ENCODE peak calls at places on chromosomes 13 and 19, in six cellular contexts. One of them, this sample, is unnamed.

GRCh38 chr19:18903146-18904056 is 7.4 kb upstream of the CERS1 start:
- DNase-seq in pancreas: peak
- DNase-seq in NCI-H1436: no peak
- DNase-seq in CD4-positive, alpha-beta T cell: no peak
- DNase-seq in stimulated activated CD4-positive, alpha-beta T cell treated with anti-CD3 and anti-CD28 coated beads, Interleukin-1b, Interleukin-23, amount 100 ng/mL, for 1 hour: no peak
- DNase-seq in activated CD8-positive, alpha-beta memory T cell treated with anti-CD3 and anti-CD28 coated beads, Interleukin-2, amount 50 U/mL, for 48 hours: no peak
- DNase-seq in this sample: no peak

GRCh38 chr19:33375760-33376159 is 2.3 kb downstream of the CEBPG start:
- DNase-seq in pancreas: no peak
- DNase-seq in NCI-H1436: no peak
- DNase-seq in CD4-positive, alpha-beta T cell: no peak
- DNase-seq in stimulated activated CD4-positive, alpha-beta T cell treated with anti-CD3 and anti-CD28 coated beads, Interleukin-1b, Interleukin-23, amount 100 ng/mL, for 1 hour: no peak
- DNase-seq in activated CD8-positive, alpha-beta memory T cell treated with anti-CD3 and anti-CD28 coated beads, Interleukin-2, amount 50 U/mL, for 48 hours: no peak
- DNase-seq in this sample: no peak

GRCh38 chr13:35789335-35790166 is 313.1 kb upstream of the MAB21L1 start:
- DNase-seq in pancreas: no peak
- DNase-seq in NCI-H1436: peak
- DNase-seq in CD4-positive, alpha-beta T cell: no peak
- DNase-seq in stimulated activated CD4-positive, alpha-beta T cell treated with anti-CD3 and anti-CD28 coated beads, Interleukin-1b, Interleukin-23, amount 100 ng/mL, for 1 hour: no peak
- DNase-seq in activated CD8-positive, alpha-beta memory T cell treated with anti-CD3 and anti-CD28 coated beads, Interleukin-2, amount 50 U/mL, for 48 hours: no peak
- DNase-seq in this sample: no peak

GRCh38 chr19:13794752-13795589 is at the start of gene ZSWIM4:
- DNase-seq in pancreas: peak
- DNase-seq in NCI-H1436: peak
- DNase-seq in CD4-positive, alpha-beta T cell: peak
- DNase-seq in stimulated activated CD4-positive, alpha-beta T cell treated with anti-CD3 and anti-CD28 coated beads, Interleukin-1b, Interleukin-23, amount 100 ng/mL, for 1 hour: peak
- DNase-seq in activated CD8-positive, alpha-beta memory T cell treated with anti-CD3 and anti-CD28 coated beads, Interleukin-2, amount 50 U/mL, for 48 hours: peak
- DNase-seq in this sample: peak

GRCh38 chr19:2051771-2052704 is 994 bp upstream of the MKNK2 start:
- DNase-seq in pancreas: peak
- DNase-seq in NCI-H1436: peak
- DNase-seq in CD4-positive, alpha-beta T cell: peak
- DNase-seq in stimulated activated CD4-positive, alpha-beta T cell treated with anti-CD3 and anti-CD28 coated beads, Interleukin-1b, Interleukin-23, amount 100 ng/mL, for 1 hour: no peak
- DNase-seq in activated CD8-positive, alpha-beta memory T cell treated with anti-CD3 and anti-CD28 coated beads, Interleukin-2, amount 50 U/mL, for 48 hours: peak
- DNase-seq in this sample: no peak

GRCh38 chr13:51148223-51148951 is 37.3 kb upstream of the C13orf42 start:
- DNase-seq in pancreas: peak
- DNase-seq in NCI-H1436: no peak
- DNase-seq in CD4-positive, alpha-beta T cell: no peak
- DNase-seq in stimulated activated CD4-positive, alpha-beta T cell treated with anti-CD3 and anti-CD28 coated beads, Interleukin-1b, Interleukin-23, amount 100 ng/mL, for 1 hour: no peak
- DNase-seq in activated CD8-positive, alpha-beta memory T cell treated with anti-CD3 and anti-CD28 coated beads, Interleukin-2, amount 50 U/mL, for 48 hours: no peak
- DNase-seq in this sample: peak

GRCh38 chr13:46804391-46804815 is 7.4 kb upstream of the ESD start:
- DNase-seq in pancreas: no peak
- DNase-seq in NCI-H1436: no peak
- DNase-seq in CD4-positive, alpha-beta T cell: no peak
- DNase-seq in stimulated activated CD4-positive, alpha-beta T cell treated with anti-CD3 and anti-CD28 coated beads, Interleukin-1b, Interleukin-23, amount 100 ng/mL, for 1 hour: no peak
- DNase-seq in activated CD8-positive, alpha-beta memory T cell treated with anti-CD3 and anti-CD28 coated beads, Interleukin-2, amount 50 U/mL, for 48 hours: no peak
- DNase-seq in this sample: no peak

GRCh38 chr13:42405665-42406390 is 133.9 kb downstream of the AKAP11 start:
- DNase-seq in pancreas: no peak
- DNase-seq in NCI-H1436: no peak
- DNase-seq in CD4-positive, alpha-beta T cell: no peak
- DNase-seq in stimulated activated CD4-positive, alpha-beta T cell treated with anti-CD3 and anti-CD28 coated beads, Interleukin-1b, Interleukin-23, amount 100 ng/mL, for 1 hour: no peak
- DNase-seq in activated CD8-positive, alpha-beta memory T cell treated with anti-CD3 and anti-CD28 coated beads, Interleukin-2, amount 50 U/mL, for 48 hours: no peak
- DNase-seq in this sample: no peak

GRCh38 chr19:19591133-19591825 is 27.2 kb downstream of the PBX4 start:
- DNase-seq in pancreas: no peak
- DNase-seq in NCI-H1436: no peak
- DNase-seq in CD4-positive, alpha-beta T cell: peak
- DNase-seq in stimulated activated CD4-positive, alpha-beta T cell treated with anti-CD3 and anti-CD28 coated beads, Interleukin-1b, Interleukin-23, amount 100 ng/mL, for 1 hour: no peak
- DNase-seq in activated CD8-positive, alpha-beta memory T cell treated with anti-CD3 and anti-CD28 coated beads, Interleukin-2, amount 50 U/mL, for 48 hours: peak
- DNase-seq in this sample: no peak

GRCh38 chr19:1511989-1512338 is 855 bp downstream of the ADAMTSL5 start:
- DNase-seq in pancreas: peak
- DNase-seq in NCI-H1436: no peak
- DNase-seq in CD4-positive, alpha-beta T cell: no peak
- DNase-seq in stimulated activated CD4-positive, alpha-beta T cell treated with anti-CD3 and anti-CD28 coated beads, Interleukin-1b, Interleukin-23, amount 100 ng/mL, for 1 hour: no peak
- DNase-seq in activated CD8-positive, alpha-beta memory T cell treated with anti-CD3 and anti-CD28 coated beads, Interleukin-2, amount 50 U/mL, for 48 hours: no peak
- DNase-seq in this sample: no peak

GRCh38 chr13:46614582-46614981 is 61.6 kb downstream of the LRCH1 start:
- DNase-seq in pancreas: no peak
- DNase-seq in NCI-H1436: no peak
- DNase-seq in CD4-positive, alpha-beta T cell: no peak
- DNase-seq in stimulated activated CD4-positive, alpha-beta T cell treated with anti-CD3 and anti-CD28 coated beads, Interleukin-1b, Interleukin-23, amount 100 ng/mL, for 1 hour: no peak
- DNase-seq in activated CD8-positive, alpha-beta memory T cell treated with anti-CD3 and anti-CD28 coated beads, Interleukin-2, amount 50 U/mL, for 48 hours: no peak
- DNase-seq in this sample: no peak

GRCh38 chr19:29687897-29688728 is 22.9 kb downstream of the PLEKHF1 start:
- DNase-seq in pancreas: no peak
- DNase-seq in NCI-H1436: no peak
- DNase-seq in CD4-positive, alpha-beta T cell: no peak
- DNase-seq in stimulated activated CD4-positive, alpha-beta T cell treated with anti-CD3 and anti-CD28 coated beads, Interleukin-1b, Interleukin-23, amount 100 ng/mL, for 1 hour: no peak
- DNase-seq in activated CD8-positive, alpha-beta memory T cell treated with anti-CD3 and anti-CD28 coated beads, Interleukin-2, amount 50 U/mL, for 48 hours: no peak
- DNase-seq in this sample: no peak

GRCh38 chr19:805600-806550 is 8.6 kb downstream of the PTBP1 start:
- DNase-seq in pancreas: no peak
- DNase-seq in NCI-H1436: no peak
- DNase-seq in CD4-positive, alpha-beta T cell: no peak
- DNase-seq in stimulated activated CD4-positive, alpha-beta T cell treated with anti-CD3 and anti-CD28 coated beads, Interleukin-1b, Interleukin-23, amount 100 ng/mL, for 1 hour: no peak
- DNase-seq in activated CD8-positive, alpha-beta memory T cell treated with anti-CD3 and anti-CD28 coated beads, Interleukin-2, amount 50 U/mL, for 48 hours: no peak
- DNase-seq in this sample: no peak

GRCh38 chr19:16325161-16325527 is 518 bp downstream of the KLF2 start:
- DNase-seq in pancreas: no peak
- DNase-seq in NCI-H1436: no peak
- DNase-seq in CD4-positive, alpha-beta T cell: peak
- DNase-seq in stimulated activated CD4-positive, alpha-beta T cell treated with anti-CD3 and anti-CD28 coated beads, Interleukin-1b, Interleukin-23, amount 100 ng/mL, for 1 hour: no peak
- DNase-seq in activated CD8-positive, alpha-beta memory T cell treated with anti-CD3 and anti-CD28 coated beads, Interleukin-2, amount 50 U/mL, for 48 hours: peak
- DNase-seq in this sample: peak

GRCh38 chr19:29404015-29404414 is 121.8 kb upstream of the VSTM2B start:
- DNase-seq in pancreas: no peak
- DNase-seq in NCI-H1436: peak
- DNase-seq in CD4-positive, alpha-beta T cell: no peak
- DNase-seq in stimulated activated CD4-positive, alpha-beta T cell treated with anti-CD3 and anti-CD28 coated beads, Interleukin-1b, Interleukin-23, amount 100 ng/mL, for 1 hour: no peak
- DNase-seq in activated CD8-positive, alpha-beta memory T cell treated with anti-CD3 and anti-CD28 coated beads, Interleukin-2, amount 50 U/mL, for 48 hours: no peak
- DNase-seq in this sample: no peak

GRCh38 chr19:50008532-50008931 is 16.6 kb downstream of the VRK3 start:
- DNase-seq in pancreas: no peak
- DNase-seq in NCI-H1436: no peak
- DNase-seq in CD4-positive, alpha-beta T cell: no peak
- DNase-seq in stimulated activated CD4-positive, alpha-beta T cell treated with anti-CD3 and anti-CD28 coated beads, Interleukin-1b, Interleukin-23, amount 100 ng/mL, for 1 hour: no peak
- DNase-seq in activated CD8-positive, alpha-beta memory T cell treated with anti-CD3 and anti-CD28 coated beads, Interleukin-2, amount 50 U/mL, for 48 hours: no peak
- DNase-seq in this sample: peak

GRCh38 chr19:35708391-35708790 is 4.0 kb downstream of the ZBTB32 start:
- DNase-seq in pancreas: no peak
- DNase-seq in NCI-H1436: no peak
- DNase-seq in CD4-positive, alpha-beta T cell: no peak
- DNase-seq in stimulated activated CD4-positive, alpha-beta T cell treated with anti-CD3 and anti-CD28 coated beads, Interleukin-1b, Interleukin-23, amount 100 ng/mL, for 1 hour: no peak
- DNase-seq in activated CD8-positive, alpha-beta memory T cell treated with anti-CD3 and anti-CD28 coated beads, Interleukin-2, amount 50 U/mL, for 48 hours: no peak
- DNase-seq in this sample: no peak

This sample was measured in WERI-Rb-1.